ENCODE peak calls at places on chromosomes 11 and 22, in six cellular contexts. E is lower lobe of right lung; Z is right cardiac atrium; H is CD8-positive, alpha-beta T cell; K is body of pancreas; U is AG04450. O is an unnamed sample.

GRCh38 chr11:93775289-93775688 is 8.8 kb upstream of the MED17 start:
- DNase-seq in U (no peak), Z (no peak), K (no peak), E (no peak), H (no peak), O (no peak)

GRCh38 chr11:110112457-110112856 is 19.3 kb downstream of the ZC3H12C start:
- DNase-seq in E (no peak), U (no peak), K (no peak), H (no peak), Z (no peak), O (no peak)

GRCh38 chr11:111021131-111021530 is 224.4 kb upstream of the POU2AF2 start:
- DNase-seq in U (no peak), H (no peak), Z (no peak), K (no peak), E (no peak), O (no peak)

GRCh38 chr11:128965485-128965884 is 22.8 kb upstream of the TP53AIP1 start:
- DNase-seq in K (no peak), U (no peak), E (no peak), H (no peak), Z (no peak), O (no peak)

GRCh38 chr11:77102246-77103210 is at the start of gene OMP:
- DNase-seq in U (no peak), H (no peak), K (peak; percentile 8), Z (peak; percentile 33), E (no peak), O (no peak)

GRCh38 chr11:69362315-69362714 is 68.4 kb downstream of the MYEOV start:
- DNase-seq in E (no peak), K (no peak), Z (no peak), U (no peak), H (peak; percentile 7), O (no peak)

GRCh38 chr11:63917685-63918523 is 940 bp upstream of the RCOR2 start:
- DNase-seq in E (no peak), U (no peak), Z (peak; percentile 93), K (peak; percentile 63), H (peak; percentile 36), O (peak; percentile 40)

GRCh38 chr22:45503816-45504702 is 1.4 kb downstream of the FBLN1 start:
- DNase-seq in U (no peak), E (peak; percentile 38), K (no peak), Z (peak; percentile 74), H (no peak), O (no peak)

GRCh38 chr11:30586251-30587144 is at the start of gene MPPED2:
- DNase-seq in H (peak; percentile 17), U (no peak), Z (peak; percentile 81), E (peak; percentile 47), K (peak; percentile 55), O (no peak)

GRCh38 chr11:15967966-15968365 is 388.4 kb downstream of the SOX6 start:
- DNase-seq in E (no peak), H (no peak), K (no peak), U (no peak), Z (no peak), O (peak; percentile 19)

GRCh38 chr11:130431337-130431773 is 2.9 kb upstream of the ADAMTS8 start:
- DNase-seq in H (peak; percentile 68), Z (peak; percentile 82), E (peak; percentile 74), U (no peak), K (peak; percentile 78), O (peak; percentile 64)

GRCh38 chr11:128774593-128774992 is 80.7 kb downstream of the FLI1 start:
- DNase-seq in H (no peak), Z (no peak), E (no peak), K (no peak), U (no peak), O (no peak)

GRCh38 chr22:30994960-30995359 is 25.9 kb downstream of the TUG1 start:
- DNase-seq in E (no peak), Z (no peak), H (no peak), K (no peak), U (no peak), O (no peak)

GRCh38 chr11:27075192-27075591 is 34.6 kb downstream of the BBOX1 start:
- DNase-seq in E (no peak), Z (no peak), U (peak; percentile 77), H (no peak), K (no peak), O (no peak)

GRCh38 chr11:28820296-28820989 is 712.3 kb downstream of the METTL15 start:
- DNase-seq in K (no peak), H (no peak), Z (no peak), U (no peak), E (no peak), O (no peak)

DNA sequence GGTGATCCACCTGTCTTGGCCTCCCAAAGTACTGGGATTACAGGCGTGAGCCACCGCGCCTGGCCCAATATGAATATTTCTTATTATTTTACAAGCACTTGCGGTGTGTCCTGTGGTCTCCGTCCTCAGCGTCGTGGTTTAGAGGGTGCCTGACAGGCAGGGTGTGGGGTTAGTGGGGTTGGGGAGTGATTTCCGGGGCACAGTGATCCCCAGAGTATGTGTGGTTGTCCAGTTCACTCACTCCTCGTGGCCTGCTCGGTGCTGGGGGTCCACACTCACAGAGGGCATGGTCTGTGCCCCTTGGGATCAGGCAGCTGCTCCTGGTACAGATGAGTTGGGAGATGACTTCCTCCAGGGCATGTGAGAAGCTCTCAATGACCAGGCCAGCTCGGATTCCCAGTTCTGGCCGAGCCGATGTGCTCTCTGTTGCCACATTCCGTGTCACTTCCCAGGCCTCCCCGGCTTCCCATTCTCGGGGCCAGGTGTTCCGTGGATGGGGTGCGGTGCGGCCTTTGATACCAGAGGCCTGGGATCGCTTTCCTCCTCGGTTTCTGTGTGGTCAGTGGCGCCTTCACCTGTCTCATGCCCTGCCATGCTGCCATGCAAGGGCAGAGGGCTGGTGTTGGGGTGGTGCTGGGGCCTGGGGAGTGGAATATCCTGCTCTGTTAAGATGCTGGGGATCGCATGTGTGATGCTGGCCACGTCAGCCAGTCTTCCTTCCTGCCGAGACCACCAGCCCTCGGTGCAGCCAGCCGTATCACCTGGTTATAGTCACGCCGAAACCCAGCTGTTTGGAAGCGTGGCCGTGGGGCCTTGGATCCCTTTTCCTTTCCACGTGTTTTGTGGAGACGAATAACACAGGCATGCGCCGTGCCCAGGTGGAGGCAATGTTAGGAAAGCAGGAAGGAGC is 39.6 kb downstream of the PARVB start:
- DNase-seq in H (no peak), U (no peak), Z (peak; percentile 51), K (no peak), E (no peak), O (no peak)
- H3K27ac ChIP-seq in H (no peak overlapping the region), U (no peak overlapping the region), Z (no peak overlapping the region), K (no peak overlapping the region), E (no peak overlapping the region), O (no peak overlapping the region)

GRCh38 chr22:27871306-27872014 is 47.6 kb downstream of the PITPNB start:
- DNase-seq in H (no peak), K (no peak), Z (no peak), E (no peak), U (no peak), O (no peak)

GRCh38 chr22:27867958-27868737 is 50.9 kb downstream of the PITPNB start:
- DNase-seq in K (no peak), E (no peak), H (no peak), U (no peak), Z (no peak), O (no peak)

GRCh38 chr22:27872488-27872887 is 46.6 kb downstream of the PITPNB start:
- DNase-seq in Z (no peak), E (no peak), U (no peak), K (no peak), H (no peak), O (no peak)

GRCh38 chr22:27868738-27869282 is 50.2 kb downstream of the PITPNB start:
- DNase-seq in H (no peak), Z (no peak), K (no peak), U (no peak), E (no peak), O (peak; percentile 34)

DNA sequence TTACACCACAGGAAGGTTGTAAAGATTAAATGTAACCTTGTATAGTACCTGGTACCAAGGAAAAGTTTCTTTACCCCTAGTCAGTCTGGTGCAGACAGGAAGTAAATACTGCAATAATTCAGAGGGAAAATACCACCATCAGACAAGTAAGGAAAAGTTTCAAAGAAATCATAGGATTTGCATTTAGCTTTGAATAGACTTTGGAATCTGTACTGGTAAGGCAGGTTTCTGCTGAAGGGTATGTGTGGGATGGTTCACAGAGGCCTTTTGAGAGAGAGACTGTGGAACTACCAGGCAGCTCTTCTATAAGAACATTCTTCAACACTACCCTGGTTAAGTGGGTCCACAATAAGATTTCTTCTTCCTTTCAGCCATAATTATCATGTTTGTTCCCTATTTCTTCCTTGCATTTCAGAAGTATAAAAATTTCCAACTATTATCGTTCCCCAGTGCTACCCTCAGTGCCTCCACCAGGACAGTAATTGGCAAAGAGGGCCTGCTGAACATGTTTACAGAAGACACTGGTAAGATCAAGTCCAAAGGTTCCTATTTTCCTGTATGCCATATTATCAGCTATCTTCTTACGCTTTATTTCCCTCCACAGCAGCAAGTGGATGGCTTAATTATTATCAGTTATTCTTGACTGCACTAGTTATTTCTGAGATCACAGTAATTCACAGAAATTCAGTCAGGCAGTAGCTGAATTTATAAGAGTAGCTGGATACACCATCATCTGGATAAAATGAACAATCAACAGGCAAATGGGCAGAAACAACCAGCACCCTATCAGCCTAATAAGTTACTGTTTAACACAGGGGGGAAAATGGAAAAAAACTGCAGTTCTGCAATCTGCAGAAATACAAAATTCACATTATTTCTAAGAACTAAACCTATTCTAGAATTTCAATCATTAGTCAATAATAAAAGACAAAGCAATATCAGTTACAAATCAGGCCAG is 48.5 kb downstream of the PITPNB start:
- DNase-seq in E (no peak), K (no peak), H (no peak), U (no peak), Z (no peak), O (peak; percentile 58)
- H3K27ac ChIP-seq in E (no peak overlapping the region), K (peak overlapping the region; percentile 70), H (no peak overlapping the region), U (no peak overlapping the region), Z (no peak overlapping the region), O (peak overlapping the region; percentile 48)

GRCh38 chr11:105641433-105641832 is 31.6 kb downstream of the GRIA4 start:
- DNase-seq in U (no peak), K (no peak), H (no peak), Z (no peak), E (no peak), O (no peak)
- H3K27ac ChIP-seq in U (no peak overlapping the region), K (no peak overlapping the region), H (no peak overlapping the region), Z (no peak overlapping the region), E (no peak overlapping the region), O (no peak overlapping the region)

GRCh38 chr11:120326228-120326627 is 1.1 kb downstream of the TLCD5 start:
- DNase-seq in Z (no peak), K (no peak), H (no peak), U (no peak), E (no peak), O (no peak)
- H3K27ac ChIP-seq in Z (no peak overlapping the region), K (peak overlapping the region; percentile 92), H (no peak overlapping the region), U (peak overlapping the region; percentile 83), E (peak overlapping the region; percentile 93), O (no peak overlapping the region)